ENCODE peak calls at places on chromosomes 3 and 15, in six cellular contexts. D is mammary epithelial cell, Y is bronchial epithelial cell, P is HTR-8/SVneo, G is caudate nucleus, Q is adrenal gland. E is an unnamed sample.
A peak's percentile ranks its signal among the peaks of the same experiment; 100 is the strongest.

GRCh38 chr3:12175844-12176453 is 17.2 kb upstream of the TIMP4 start:
- DNase-seq in D (no peak), Y (peak; percentile 40), P (peak; percentile 38), G (no peak), Q (peak; percentile 58), E (peak; percentile 25)

GRCh38 chr3:128932516-128933212 is 53.2 kb downstream of the ACAD9 start:
- DNase-seq in D (no peak), Y (no peak), P (no peak), G (no peak), Q (no peak), E (no peak)

GRCh38 chr3:150308481-150308918 is 99.6 kb upstream of the TSC22D2 start:
- DNase-seq in D (no peak), Y (no peak), P (peak; percentile 45), G (no peak), Q (no peak), E (peak; percentile 59)

GRCh38 chr15:36364377-36364776 is 215.0 kb upstream of the CDIN1 start:
- DNase-seq in D (no peak), Y (no peak), P (no peak), G (no peak), Q (no peak), E (no peak)

GRCh38 chr15:40307421-40308165 is at the start of gene PLCB2:
- DNase-seq in D (no peak), Y (no peak), P (no peak), G (no peak), Q (no peak), E (no peak)

GRCh38 chr15:100553468-100553867 is 24.7 kb upstream of the CERS3 start:
- DNase-seq in D (no peak), Y (no peak), P (no peak), G (no peak), Q (no peak), E (no peak)

GRCh38 chr3:183490653-183491052 is 62.2 kb upstream of the MCF2L2 start:
- DNase-seq in D (peak; percentile 83), Y (peak; percentile 88), P (no peak), G (no peak), Q (no peak), E (no peak)

GRCh38 chr3:108089544-108089943 is 1.3 kb downstream of the CD47 start:
- DNase-seq in D (peak; percentile 35), Y (no peak), P (no peak), G (no peak), Q (no peak), E (no peak)

GRCh38 chr3:122563717-122564025 is 429 bp downstream of the PARP9 start:
- DNase-seq in D (no peak), Y (peak; percentile 8), P (no peak), G (no peak), Q (peak; percentile 22), E (no peak)

E was measured in RCC 7860.